ENCODE peak calls at places on chromosomes 16 and 17, in nine cellular contexts. U, Q, C, E, X, R, O, F and H are unnamed samples.

GRCh38 chr16:27700596-27700995 is 150.7 kb downstream of the KATNIP start:
- DNase-seq in C (no peak), E (no peak), X (peak; percentile 39), U (no peak), F (peak; percentile 38), R (no peak), O (no peak), Q (no peak), H (peak; percentile 53)

GRCh38 chr17:83148317-83149044 is 69.1 kb downstream of the METRNL start:
- DNase-seq in E (no peak), Q (no peak), C (no peak), F (no peak), U (no peak), R (no peak), O (no peak), X (no peak), H (no peak)

GRCh38 chr16:28473714-28474265 is 1.7 kb upstream of the NPIPB7 start:
- DNase-seq in C (no peak), Q (no peak), R (no peak), U (no peak), X (no peak), F (no peak), O (no peak), E (no peak), H (no peak)

GRCh38 chr16:66983033-66983432 is 5.4 kb upstream of the CES4A start:
- DNase-seq in X (no peak), U (no peak), R (no peak), O (no peak), F (no peak), E (no peak), C (no peak), Q (no peak), H (no peak)

GRCh38 chr16:66908116-66908515 is 10.6 kb downstream of the CDH16 start:
- DNase-seq in E (no peak), C (no peak), O (no peak), F (no peak), U (no peak), X (no peak), R (no peak), Q (no peak), H (no peak)

GRCh38 chr16:12362482-12363458 is 386.2 kb downstream of the SNX29 start:
- DNase-seq in O (no peak), E (no peak), Q (no peak), R (peak; percentile 17), X (peak; percentile 71), C (no peak), U (no peak), F (peak; percentile 38), H (no peak)

GRCh38 chr16:49622421-49623402 is 233.2 kb downstream of the ZNF423 start:
- DNase-seq in E (no peak), X (no peak), O (no peak), Q (no peak), F (no peak), U (no peak), R (no peak), C (no peak), H (peak; percentile 35)

GRCh38 chr17:73215414-73215813 is 22.6 kb downstream of the COG1 start:
- DNase-seq in U (no peak), R (no peak), X (no peak), Q (no peak), F (no peak), O (no peak), E (no peak), C (no peak), H (no peak)

GRCh38 chr17:31357831-31358400 is 33.6 kb upstream of the RAB11FIP4 start:
- DNase-seq in F (no peak), R (peak; percentile 47), U (no peak), Q (no peak), E (no peak), C (peak; percentile 8), X (no peak), O (no peak), H (no peak)

GRCh38 chr16:83095926-83096692 is 469.3 kb downstream of the CDH13 start:
- DNase-seq in X (peak; percentile 39), U (no peak), R (peak; percentile 70), O (no peak), F (no peak), E (no peak), Q (no peak), C (no peak), H (no peak)